ENCODE peak calls at places on chromosomes 13 and 19, in five cellular contexts. W, L, I, R and Z are unnamed samples.
A peak's percentile ranks its signal among the peaks of the same experiment; 100 is the strongest.

GRCh38 chr19:18251587-18252369 is 22.5 kb downstream of the IQCN start:
- DNase-seq in W (peak; percentile 93), L (peak; percentile 73), I (peak; percentile 77), R (peak; percentile 71), Z (peak; percentile 13)

GRCh38 chr13:112522578-112522977 is 65.4 kb downstream of the TUBGCP3 start:
- DNase-seq in W (no peak), L (peak; percentile 10), I (no peak), R (no peak), Z (no peak)

GRCh38 chr13:45851171-45851889 is at the start of gene SIAH3:
- DNase-seq in W (peak; percentile 23), L (peak; percentile 55), I (no peak), R (peak; percentile 18), Z (no peak)

GRCh38 chr13:88188986-88189385 is 517.8 kb downstream of the SLITRK5 start:
- DNase-seq in W (no peak), L (no peak), I (no peak), R (no peak), Z (no peak)

GRCh38 chr13:105047676-105048295 is 1487.7 kb downstream of the EFNB2 start:
- DNase-seq in W (no peak), L (no peak), I (no peak), R (no peak), Z (no peak)

GRCh38 chr19:6219147-6219525 is 60.6 kb downstream of the MLLT1 start:
- DNase-seq in W (no peak), L (no peak), I (no peak), R (no peak), Z (no peak)

GRCh38 chr19:919157-920050 is 2.3 kb downstream of the KISS1R start:
- DNase-seq in W (peak; percentile 59), L (peak; percentile 62), I (no peak), R (peak; percentile 61), Z (no peak)

GRCh38 chr19:28521614-28522544 is 691.1 kb downstream of the UQCRFS1 start:
- DNase-seq in W (no peak), L (no peak), I (no peak), R (no peak), Z (no peak)

GRCh38 chr13:39034085-39034484 is 3.8 kb downstream of the PROSER1 start:
- DNase-seq in W (no peak), L (no peak), I (no peak), R (no peak), Z (no peak)

GRCh38 chr13:21359855-21360254 is 99.2 kb downstream of the ZDHHC20 start:
- DNase-seq in W (no peak), L (no peak), I (no peak), R (no peak), Z (no peak)

GRCh38 chr19:43639507-43640423 is at the start of gene CADM4:
- DNase-seq in W (peak; percentile 38), L (no peak), I (no peak), R (no peak), Z (no peak)

GRCh38 chr13:27622102-27622820 is 569 bp downstream of the POLR1D start:
- DNase-seq in W (no peak), L (no peak), I (no peak), R (peak; percentile 22), Z (no peak)

GRCh38 chr19:47414469-47414868 is 4.9 kb downstream of the MEIS3 start:
- DNase-seq in W (peak; percentile 73), L (peak; percentile 21), I (no peak), R (no peak), Z (no peak)
- TF ChIP-seq CTCF in W (peak; percentile 26), L (peak; percentile 32), I (no peak), R (no peak), Z (no peak)

GRCh38 chr19:49113762-49114629 is at the start of gene LIN7B:
- DNase-seq in W (peak; percentile 60), L (peak; percentile 72), I (no peak), R (peak; percentile 55), Z (no peak)
- TF ChIP-seq CTCF in W (no peak), L (no peak), I (peak; percentile 21), R (peak; percentile 81), Z (peak; percentile 18)

GRCh38 chr19:39342647-39343305 is 555 bp downstream of the SAMD4B start:
- DNase-seq in W (no peak), L (peak; percentile 13), I (peak; percentile 39), R (no peak), Z (no peak)

GRCh38 chr19:39345956-39346355 is 3.7 kb downstream of the SAMD4B start:
- DNase-seq in W (no peak), L (no peak), I (no peak), R (no peak), Z (no peak)

GRCh38 chr19:39339636-39340035 is 2.6 kb upstream of the SAMD4B start:
- DNase-seq in W (no peak), L (no peak), I (no peak), R (no peak), Z (no peak)

GRCh38 chr19:39341122-39341719 is 1.0 kb upstream of the SAMD4B start:
- DNase-seq in W (peak; percentile 29), L (no peak), I (peak; percentile 39), R (peak; percentile 24), Z (no peak)

DNA sequence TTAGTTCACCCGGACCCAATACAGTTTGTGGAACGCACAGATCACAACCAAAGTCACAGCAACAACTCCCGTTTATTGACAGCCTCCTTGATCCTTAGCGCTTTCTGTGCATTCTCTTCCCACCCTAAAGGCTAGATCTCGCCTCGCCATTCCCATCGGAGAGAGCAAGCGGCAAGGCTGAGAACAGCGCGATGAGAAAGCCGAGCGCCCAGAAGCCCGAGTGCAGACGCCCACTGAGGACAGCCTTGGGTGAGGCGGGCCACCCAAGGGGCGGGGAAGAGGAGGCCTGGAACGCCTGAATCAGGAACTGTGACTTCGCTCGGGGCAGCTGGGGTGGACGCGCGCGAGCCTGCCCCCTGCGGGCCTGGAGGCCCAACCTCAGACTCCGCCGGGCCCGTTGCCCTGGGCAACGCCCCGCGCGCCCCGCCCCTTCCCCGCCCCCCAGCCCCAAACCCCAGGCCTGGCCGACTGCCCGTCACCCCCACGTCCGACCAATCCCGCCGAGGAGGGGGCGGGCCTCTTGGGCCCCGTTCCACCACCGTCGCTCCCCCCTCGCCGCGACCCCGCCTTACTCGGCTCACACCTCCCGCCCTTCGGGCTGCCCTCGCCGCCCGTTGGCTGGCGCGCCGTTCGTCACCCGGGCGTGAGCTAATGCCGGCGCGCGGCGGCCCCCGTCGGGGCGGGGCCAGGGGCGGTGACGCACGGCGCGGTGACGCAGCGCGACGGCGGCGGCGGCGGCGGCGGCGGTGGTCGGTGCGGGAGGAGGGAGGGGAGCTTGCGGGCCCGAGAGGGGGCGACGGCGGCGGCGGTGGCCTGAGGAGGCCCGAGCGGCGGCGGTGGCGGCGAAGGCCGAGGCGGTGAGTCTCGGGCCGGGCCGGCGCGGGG is at the start of gene SAMD4B:
- DNase-seq in W (peak; percentile 99), L (peak; percentile 99), I (peak; percentile 99), R (peak; percentile 99), Z (peak; percentile 88)
- TF ChIP-seq CTCF in W (peak; percentile 41), L (peak; percentile 59), I (peak; percentile 66), R (peak; percentile 91), Z (peak; percentile 67)

GRCh38 chr13:24271611-24272451 is 37.5 kb upstream of the C1QTNF9 start:
- DNase-seq in W (no peak), L (peak; percentile 49), I (peak; percentile 69), R (peak; percentile 74), Z (peak; percentile 59)

GRCh38 chr13:24269803-24270202 is 39.6 kb upstream of the C1QTNF9 start:
- DNase-seq in W (no peak), L (peak; percentile 13), I (no peak), R (no peak), Z (no peak)

GRCh38 chr13:24272452-24273161 is 36.8 kb upstream of the C1QTNF9 start:
- DNase-seq in W (no peak), L (peak; percentile 12), I (peak; percentile 65), R (no peak), Z (no peak)

GRCh38 chr13:24271231-24271610 is 38.2 kb upstream of the C1QTNF9 start:
- DNase-seq in W (no peak), L (no peak), I (no peak), R (no peak), Z (no peak)

GRCh38 chr13:24270639-24271131 is 38.7 kb upstream of the C1QTNF9 start:
- DNase-seq in W (no peak), L (peak; percentile 46), I (peak; percentile 70), R (peak; percentile 71), Z (no peak)
- TF ChIP-seq CTCF in W (no peak), L (no peak), I (peak; percentile 87), R (peak; percentile 58), Z (no peak)

GRCh38 chr13:24985102-24985501 is 110.8 kb upstream of the PABPC3 start:
- DNase-seq in W (peak; percentile 36), L (no peak), I (no peak), R (no peak), Z (no peak)
- TF ChIP-seq CTCF in W (no peak), L (no peak), I (no peak), R (no peak), Z (no peak)

GRCh38 chr19:45468159-45468651 is 409 bp downstream of the FOSB start:
- DNase-seq in W (no peak), L (peak; percentile 42), I (peak; percentile 45), R (no peak), Z (no peak)
- TF ChIP-seq CTCF in W (no peak), L (no peak), I (no peak), R (peak; percentile 19), Z (no peak)

GRCh38 chr19:16112778-16113177 is 1.1 kb downstream of the RAB8A start:
- DNase-seq in W (no peak), L (no peak), I (no peak), R (no peak), Z (no peak)
- TF ChIP-seq CTCF in W (no peak), L (no peak), I (no peak), R (no peak), Z (no peak)